ENCODE peak calls at places on chromosomes 11 and 22, in seven cellular contexts. One of them, this sample, is unnamed.

GRCh38 chr11:45182902-45183301 is 36.5 kb downstream of the PRDM11 start:
- DNase-seq in neural progenitor cell: peak; percentile 54
- DNase-seq in CD8-positive, alpha-beta memory T cell: no peak
- DNase-seq in IMR-90: peak; percentile 19
- DNase-seq in thyroid gland: peak; percentile 58
- DNase-seq in HCT116: peak; percentile 19
- DNase-seq in BJ: no peak
- DNase-seq in this sample: peak; percentile 78

GRCh38 chr11:19232910-19233503 is 7.7 kb downstream of the E2F8 start:
- DNase-seq in CD8-positive, alpha-beta memory T cell: no peak
- DNase-seq in neural progenitor cell: no peak
- DNase-seq in HCT116: peak; percentile 71
- DNase-seq in thyroid gland: no peak
- DNase-seq in BJ: peak; percentile 32
- DNase-seq in IMR-90: peak; percentile 87
- DNase-seq in this sample: no peak

GRCh38 chr11:106242723-106243405 is 165.4 kb downstream of the AASDHPPT start:
- DNase-seq in neural progenitor cell: no peak
- DNase-seq in CD8-positive, alpha-beta memory T cell: no peak
- DNase-seq in HCT116: no peak
- DNase-seq in IMR-90: no peak
- DNase-seq in thyroid gland: no peak
- DNase-seq in BJ: no peak
- DNase-seq in this sample: no peak

GRCh38 chr11:1240771-1241170 is 17.9 kb downstream of the MUC5B start:
- DNase-seq in HCT116: no peak
- DNase-seq in BJ: no peak
- DNase-seq in neural progenitor cell: no peak
- DNase-seq in IMR-90: no peak
- DNase-seq in CD8-positive, alpha-beta memory T cell: no peak
- DNase-seq in thyroid gland: no peak
- DNase-seq in this sample: no peak

GRCh38 chr11:113705871-113706654 is at the start of gene TMPRSS5:
- DNase-seq in CD8-positive, alpha-beta memory T cell: no peak
- DNase-seq in HCT116: no peak
- DNase-seq in thyroid gland: no peak
- DNase-seq in neural progenitor cell: peak; percentile 20
- DNase-seq in IMR-90: no peak
- DNase-seq in BJ: no peak
- DNase-seq in this sample: no peak

GRCh38 chr11:44531116-44531504 is 34.4 kb upstream of the CD82 start:
- DNase-seq in thyroid gland: no peak
- DNase-seq in HCT116: no peak
- DNase-seq in neural progenitor cell: no peak
- DNase-seq in IMR-90: no peak
- DNase-seq in CD8-positive, alpha-beta memory T cell: no peak
- DNase-seq in BJ: no peak
- DNase-seq in this sample: peak; percentile 22

GRCh38 chr11:29333993-29334780 is 682.6 kb downstream of the KCNA4 start:
- DNase-seq in CD8-positive, alpha-beta memory T cell: no peak
- DNase-seq in neural progenitor cell: peak; percentile 56
- DNase-seq in HCT116: peak; percentile 29
- DNase-seq in IMR-90: peak; percentile 88
- DNase-seq in BJ: no peak
- DNase-seq in thyroid gland: no peak
- DNase-seq in this sample: peak; percentile 14

GRCh38 chr11:19080579-19080993 is 20.1 kb upstream of the MRGPRX2 start:
- DNase-seq in neural progenitor cell: no peak
- DNase-seq in CD8-positive, alpha-beta memory T cell: no peak
- DNase-seq in thyroid gland: peak; percentile 85
- DNase-seq in IMR-90: peak; percentile 26
- DNase-seq in BJ: peak; percentile 35
- DNase-seq in HCT116: no peak
- DNase-seq in this sample: no peak

GRCh38 chr22:48827228-48827810 is 1000.4 kb downstream of the BRD1 start:
- DNase-seq in thyroid gland: no peak
- DNase-seq in CD8-positive, alpha-beta memory T cell: no peak
- DNase-seq in neural progenitor cell: no peak
- DNase-seq in IMR-90: no peak
- DNase-seq in BJ: no peak
- DNase-seq in HCT116: no peak
- DNase-seq in this sample: peak; percentile 47

GRCh38 chr11:57426439-57426753 is 525 bp downstream of the SLC43A3 start:
- DNase-seq in HCT116: no peak
- DNase-seq in CD8-positive, alpha-beta memory T cell: peak; percentile 7
- DNase-seq in IMR-90: no peak
- DNase-seq in thyroid gland: no peak
- DNase-seq in BJ: no peak
- DNase-seq in neural progenitor cell: no peak
- DNase-seq in this sample: peak; percentile 54

GRCh38 chr11:103407641-103408040 is 298.4 kb downstream of the DYNC2H1 start:
- DNase-seq in HCT116: no peak
- DNase-seq in CD8-positive, alpha-beta memory T cell: no peak
- DNase-seq in neural progenitor cell: no peak
- DNase-seq in thyroid gland: no peak
- DNase-seq in IMR-90: no peak
- DNase-seq in BJ: no peak
- DNase-seq in this sample: no peak

GRCh38 chr11:103929168-103929903 is 107.1 kb upstream of the DDI1 start:
- DNase-seq in BJ: no peak
- DNase-seq in IMR-90: no peak
- DNase-seq in neural progenitor cell: no peak
- DNase-seq in HCT116: no peak
- DNase-seq in thyroid gland: no peak
- DNase-seq in CD8-positive, alpha-beta memory T cell: no peak
- DNase-seq in this sample: no peak

GRCh38 chr11:90134420-90135003 is at the start of gene NAALAD2:
- DNase-seq in HCT116: no peak
- DNase-seq in IMR-90: peak; percentile 9
- DNase-seq in neural progenitor cell: peak; percentile 86
- DNase-seq in thyroid gland: peak; percentile 23
- DNase-seq in BJ: no peak
- DNase-seq in CD8-positive, alpha-beta memory T cell: no peak
- DNase-seq in this sample: peak; percentile 64

GRCh38 chr22:46292727-46293126 is 3.9 kb upstream of the GTSE1 start:
- DNase-seq in thyroid gland: no peak
- DNase-seq in HCT116: no peak
- DNase-seq in BJ: no peak
- DNase-seq in IMR-90: no peak
- DNase-seq in neural progenitor cell: no peak
- DNase-seq in CD8-positive, alpha-beta memory T cell: no peak
- DNase-seq in this sample: peak; percentile 36

GRCh38 chr22:48760481-48761238 is 1067.0 kb downstream of the BRD1 start:
- DNase-seq in CD8-positive, alpha-beta memory T cell: no peak
- DNase-seq in BJ: no peak
- DNase-seq in neural progenitor cell: no peak
- DNase-seq in IMR-90: no peak
- DNase-seq in HCT116: no peak
- DNase-seq in thyroid gland: no peak
- DNase-seq in this sample: no peak

GRCh38 chr22:42297778-42298177 is 27.3 kb upstream of the TCF20 start:
- DNase-seq in thyroid gland: no peak
- DNase-seq in BJ: no peak
- DNase-seq in HCT116: no peak
- DNase-seq in CD8-positive, alpha-beta memory T cell: no peak
- DNase-seq in IMR-90: no peak
- DNase-seq in neural progenitor cell: no peak
- DNase-seq in this sample: no peak

GRCh38 chr11:37409124-37409523 is 811.1 kb upstream of the RAG2 start:
- DNase-seq in neural progenitor cell: no peak
- DNase-seq in HCT116: no peak
- DNase-seq in BJ: no peak
- DNase-seq in thyroid gland: no peak
- DNase-seq in CD8-positive, alpha-beta memory T cell: no peak
- DNase-seq in IMR-90: no peak
- DNase-seq in this sample: no peak

GRCh38 chr11:120517390-120518315 is 6.1 kb downstream of the GRIK4 start:
- DNase-seq in BJ: no peak
- DNase-seq in thyroid gland: no peak
- DNase-seq in HCT116: no peak
- DNase-seq in neural progenitor cell: no peak
- DNase-seq in IMR-90: peak; percentile 52
- DNase-seq in CD8-positive, alpha-beta memory T cell: no peak
- DNase-seq in this sample: peak; percentile 56

GRCh38 chr11:65067446-65067845 is 9.1 kb upstream of the NAALADL1 start:
- DNase-seq in thyroid gland: no peak
- DNase-seq in HCT116: no peak
- DNase-seq in IMR-90: no peak
- DNase-seq in CD8-positive, alpha-beta memory T cell: no peak
- DNase-seq in BJ: no peak
- DNase-seq in neural progenitor cell: no peak
- DNase-seq in this sample: peak; percentile 60

GRCh38 chr11:65066315-65066714 is 8.0 kb upstream of the NAALADL1 start:
- DNase-seq in neural progenitor cell: no peak
- DNase-seq in HCT116: no peak
- DNase-seq in BJ: no peak
- DNase-seq in CD8-positive, alpha-beta memory T cell: no peak
- DNase-seq in thyroid gland: no peak
- DNase-seq in IMR-90: no peak
- DNase-seq in this sample: peak; percentile 74

GRCh38 chr11:65066805-65067291 is 8.5 kb upstream of the NAALADL1 start:
- DNase-seq in neural progenitor cell: peak; percentile 37
- DNase-seq in HCT116: no peak
- DNase-seq in CD8-positive, alpha-beta memory T cell: no peak
- DNase-seq in thyroid gland: no peak
- DNase-seq in BJ: no peak
- DNase-seq in IMR-90: no peak
- DNase-seq in this sample: peak; percentile 92

GRCh38 chr11:65071907-65072630 is 11.8 kb downstream of the CDCA5 start:
- DNase-seq in BJ: no peak
- DNase-seq in HCT116: no peak
- DNase-seq in IMR-90: no peak
- DNase-seq in thyroid gland: no peak
- DNase-seq in CD8-positive, alpha-beta memory T cell: no peak
- DNase-seq in neural progenitor cell: no peak
- DNase-seq in this sample: peak; percentile 29

GRCh38 chr11:65069217-65069616 is 10.9 kb upstream of the NAALADL1 start:
- DNase-seq in CD8-positive, alpha-beta memory T cell: no peak
- DNase-seq in IMR-90: peak; percentile 16
- DNase-seq in neural progenitor cell: no peak
- DNase-seq in BJ: no peak
- DNase-seq in thyroid gland: no peak
- DNase-seq in HCT116: no peak
- DNase-seq in this sample: no peak
- H3K4me3 ChIP-seq in CD8-positive, alpha-beta memory T cell: no peak overlapping the region
- H3K4me3 ChIP-seq in IMR-90: no peak overlapping the region
- H3K4me3 ChIP-seq in neural progenitor cell: no peak overlapping the region
- H3K4me3 ChIP-seq in BJ: no peak overlapping the region
- H3K4me3 ChIP-seq in thyroid gland: no peak overlapping the region
- H3K4me3 ChIP-seq in HCT116: no peak overlapping the region
- H3K4me3 ChIP-seq in this sample: no peak overlapping the region

DNA sequence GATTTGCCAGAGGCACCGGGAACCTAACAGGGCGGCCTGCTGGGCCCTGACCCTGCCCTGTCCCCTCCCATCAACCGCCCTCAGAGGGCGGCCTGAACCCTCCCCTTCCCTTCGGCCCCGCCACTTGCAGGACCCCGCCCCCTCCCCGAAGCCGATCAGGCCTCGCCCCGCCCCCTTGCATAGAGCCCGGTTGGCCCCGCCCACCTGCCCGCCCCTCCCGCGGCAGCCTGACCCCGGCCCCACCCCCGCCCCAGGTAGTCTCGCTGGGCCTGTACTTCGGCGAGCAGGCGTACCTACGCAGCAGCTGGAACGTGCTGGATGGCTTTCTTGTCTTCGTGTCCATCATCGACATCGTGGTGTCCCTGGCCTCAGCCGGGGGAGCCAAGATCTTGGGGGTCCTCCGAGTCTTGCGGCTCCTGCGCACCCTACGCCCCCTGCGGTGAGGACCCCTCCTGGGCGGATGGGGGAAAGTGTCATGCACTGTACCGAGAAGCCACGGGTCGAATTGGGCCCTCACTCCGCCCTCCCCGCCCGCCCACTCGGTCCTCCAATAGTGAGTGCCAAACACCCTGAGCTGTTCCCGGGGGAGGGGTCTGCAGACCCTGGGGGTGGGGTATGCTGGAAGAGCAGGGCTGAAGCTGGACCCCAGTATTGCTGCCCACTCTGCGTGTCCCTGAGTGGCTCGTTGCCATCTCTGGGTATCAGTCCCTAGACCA is 94.1 kb downstream of the CACNA1I start:
- DNase-seq in neural progenitor cell: peak; percentile 92
- DNase-seq in CD8-positive, alpha-beta memory T cell: no peak
- DNase-seq in BJ: no peak
- DNase-seq in IMR-90: no peak
- DNase-seq in thyroid gland: no peak
- DNase-seq in HCT116: no peak
- DNase-seq in this sample: peak; percentile 100
- H3K27me3 ChIP-seq in neural progenitor cell: peaks cover 62% of the 10 kb centered on the region
- H3K27me3 ChIP-seq in CD8-positive, alpha-beta memory T cell: peaks cover 9% of the 10 kb centered on the region
- H3K27me3 ChIP-seq in BJ: peaks cover 25% of the 10 kb centered on the region
- H3K27me3 ChIP-seq in IMR-90: peaks cover 74% of the 10 kb centered on the region
- H3K27me3 ChIP-seq in thyroid gland: peaks cover 5% of the 10 kb centered on the region
- H3K27me3 ChIP-seq in HCT116: no peaks in the 10 kb centered on the region
- H3K27me3 ChIP-seq in this sample: peaks cover 34% of the 10 kb centered on the region

DNA sequence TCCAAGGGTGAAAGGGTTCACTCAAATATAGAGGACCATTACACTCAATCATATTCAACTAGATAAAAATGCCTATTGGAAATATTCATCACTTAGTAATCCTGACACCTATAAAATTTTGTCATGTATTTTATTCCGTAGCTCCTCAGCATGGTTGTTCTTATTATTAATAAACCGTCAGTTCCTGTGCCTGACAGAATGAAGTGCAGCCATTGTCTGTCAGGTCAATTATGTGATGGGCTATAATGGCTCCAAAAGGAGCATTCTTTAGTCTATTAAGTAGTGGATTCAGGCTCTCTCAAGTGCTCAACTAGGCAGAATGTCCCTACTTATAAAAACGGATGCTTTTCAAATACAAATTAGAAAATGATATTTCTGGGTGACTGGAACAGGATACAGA is 916.1 kb upstream of the ANO3 start:
- DNase-seq in thyroid gland: no peak
- DNase-seq in BJ: no peak
- DNase-seq in CD8-positive, alpha-beta memory T cell: no peak
- DNase-seq in neural progenitor cell: no peak
- DNase-seq in IMR-90: no peak
- DNase-seq in HCT116: no peak
- DNase-seq in this sample: no peak
- H3K4me3 ChIP-seq in thyroid gland: no peak overlapping the region
- H3K4me3 ChIP-seq in BJ: no peak overlapping the region
- H3K4me3 ChIP-seq in CD8-positive, alpha-beta memory T cell: no peak overlapping the region
- H3K4me3 ChIP-seq in neural progenitor cell: no peak overlapping the region
- H3K4me3 ChIP-seq in IMR-90: no peak overlapping the region
- H3K4me3 ChIP-seq in HCT116: no peak overlapping the region
- H3K4me3 ChIP-seq in this sample: no peak overlapping the region

DNA sequence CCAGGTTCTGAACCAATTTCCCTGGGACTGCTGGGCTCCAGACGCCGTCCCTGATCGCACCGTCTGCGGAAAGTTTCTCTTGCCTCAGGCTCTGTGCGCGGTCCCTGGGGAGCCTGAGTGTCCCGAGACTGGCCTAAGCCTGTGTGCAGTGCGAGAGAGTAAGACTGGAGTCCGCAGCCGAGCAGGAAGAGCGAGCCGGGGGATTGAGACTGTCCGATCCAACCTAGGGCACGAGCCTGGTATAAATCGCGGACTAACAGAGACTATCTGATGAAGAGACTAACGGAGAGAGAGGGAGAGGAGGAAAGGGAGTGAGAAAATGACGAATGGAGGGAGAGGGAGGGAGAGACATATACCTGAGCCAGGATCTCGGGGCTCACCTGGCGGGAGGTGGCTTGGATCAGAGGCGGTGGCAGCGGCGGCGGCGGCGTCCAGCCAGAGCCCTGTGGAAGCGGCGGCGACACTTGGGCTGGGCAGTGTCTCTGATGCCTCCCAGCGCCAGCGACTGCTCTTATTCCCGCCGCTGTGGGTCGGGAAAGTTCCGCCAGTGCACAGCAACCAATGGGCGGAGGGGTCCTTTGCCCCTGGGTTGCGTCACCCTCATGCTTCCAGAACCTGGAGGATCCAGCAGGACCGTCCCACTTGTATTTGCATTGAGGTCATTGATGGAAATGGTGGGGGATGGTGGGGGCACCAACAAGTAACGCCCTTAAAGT is at the start of gene CALCA:
- DNase-seq in BJ: no peak
- DNase-seq in CD8-positive, alpha-beta memory T cell: no peak
- DNase-seq in IMR-90: no peak
- DNase-seq in HCT116: no peak
- DNase-seq in neural progenitor cell: peak; percentile 57
- DNase-seq in thyroid gland: no peak
- DNase-seq in this sample: peak; percentile 57
- H3K27me3 ChIP-seq in BJ: peaks cover 45% of the 10 kb centered on the region
- H3K27me3 ChIP-seq in CD8-positive, alpha-beta memory T cell: peaks cover 54% of the 10 kb centered on the region
- H3K27me3 ChIP-seq in IMR-90: peaks cover 66% of the 10 kb centered on the region
- H3K27me3 ChIP-seq in HCT116: no peaks in the 10 kb centered on the region
- H3K27me3 ChIP-seq in neural progenitor cell: peaks cover 100% of the 10 kb centered on the region
- H3K27me3 ChIP-seq in thyroid gland: peaks cover 24% of the 10 kb centered on the region
- H3K27me3 ChIP-seq in this sample: peaks cover 68% of the 10 kb centered on the region

This sample was measured in H7.